ENCODE peak calls at places on chromosomes 13 and 19, in eight cellular contexts. D, C, K, L, H, Q, X and O are unnamed samples.

GRCh38 chr13:111658150-111659100 is 338.0 kb downstream of the TEX29 start:
- DNase-seq in D (no peak), C (no peak), K (no peak), L (peak), H (no peak), Q (no peak), X (peak), O (no peak)

GRCh38 chr19:588093-588742 is 1.5 kb upstream of the HCN2 start:
- DNase-seq in D (peak), C (peak), K (peak), L (peak), H (peak), Q (peak), X (peak), O (no peak)

GRCh38 chr13:37747071-37747612 is 122.4 kb downstream of the TRPC4 start:
- DNase-seq in D (no peak), C (peak), K (no peak), L (no peak), H (no peak), Q (no peak), X (no peak), O (no peak)

GRCh38 chr13:25886438-25887214 is 165.2 kb downstream of the SHISA2 start:
- DNase-seq in D (no peak), C (peak), K (no peak), L (no peak), H (peak), Q (no peak), X (no peak), O (peak)

GRCh38 chr13:97116754-97117153 is 105.4 kb upstream of the MBNL2 start:
- DNase-seq in D (no peak), C (peak), K (no peak), L (no peak), H (peak), Q (no peak), X (peak), O (peak)

GRCh38 chr19:6396305-6396704 is 3.3 kb upstream of the GTF2F1 start:
- DNase-seq in D (no peak), C (no peak), K (no peak), L (no peak), H (no peak), Q (no peak), X (no peak), O (no peak)

GRCh38 chr19:6802336-6803035 is 30.0 kb downstream of the VAV1 start:
- DNase-seq in D (peak), C (no peak), K (peak), L (no peak), H (peak), Q (peak), X (no peak), O (no peak)

GRCh38 chr13:41458187-41458938 is 1.0 kb downstream of the RGCC start:
- DNase-seq in D (peak), C (peak), K (no peak), L (no peak), H (peak), Q (peak), X (no peak), O (no peak)

GRCh38 chr19:48872884-48873475 is 759 bp downstream of the PPP1R15A start:
- DNase-seq in D (peak), C (peak), K (peak), L (peak), H (peak), Q (peak), X (peak), O (peak)

GRCh38 chr19:41416194-41416674 is 10.9 kb downstream of the B3GNT8 start:
- DNase-seq in D (no peak), C (no peak), K (no peak), L (peak), H (no peak), Q (no peak), X (peak), O (no peak)

GRCh38 chr13:29858231-29858630 is 7.8 kb upstream of the UBL3 start:
- DNase-seq in D (no peak), C (no peak), K (no peak), L (no peak), H (no peak), Q (no peak), X (no peak), O (no peak)

GRCh38 chr13:41029629-41030028 is 10.5 kb upstream of the ELF1 start:
- DNase-seq in D (peak), C (no peak), K (no peak), L (no peak), H (peak), Q (no peak), X (no peak), O (no peak)

GRCh38 chr19:7663711-7664110 is 5.1 kb upstream of the RETN start:
- DNase-seq in D (no peak), C (no peak), K (no peak), L (no peak), H (no peak), Q (no peak), X (no peak), O (no peak)

GRCh38 chr13:107367258-107367657 is 799.3 kb upstream of the ARGLU1 start:
- DNase-seq in D (no peak), C (peak), K (no peak), L (no peak), H (no peak), Q (no peak), X (no peak), O (peak)

GRCh38 chr19:45162464-45163143 is 1.8 kb upstream of the NKPD1 start:
- DNase-seq in D (no peak), C (no peak), K (no peak), L (no peak), H (no peak), Q (no peak), X (no peak), O (no peak)

GRCh38 chr13:35388979-35389378 is 87.5 kb downstream of the MAB21L1 start:
- DNase-seq in D (no peak), C (peak), K (no peak), L (no peak), H (no peak), Q (no peak), X (no peak), O (no peak)

GRCh38 chr13:95073826-95074345 is 227.4 kb downstream of the ABCC4 start:
- DNase-seq in D (no peak), C (peak), K (no peak), L (no peak), H (no peak), Q (no peak), X (no peak), O (no peak)

GRCh38 chr13:99694251-99694650 is 193.0 kb downstream of the TM9SF2 start:
- DNase-seq in D (no peak), C (no peak), K (no peak), L (no peak), H (no peak), Q (no peak), X (no peak), O (no peak)

GRCh38 chr13:46617885-46618284 is 64.9 kb downstream of the LRCH1 start:
- DNase-seq in D (no peak), C (no peak), K (no peak), L (no peak), H (no peak), Q (no peak), X (no peak), O (no peak)

GRCh38 chr13:37070145-37070695 is 10.7 kb upstream of the SUPT20H start:
- DNase-seq in D (no peak), C (no peak), K (no peak), L (no peak), H (no peak), Q (no peak), X (no peak), O (no peak)

GRCh38 chr13:87769445-87769844 is 98.3 kb downstream of the SLITRK5 start:
- DNase-seq in D (no peak), C (no peak), K (no peak), L (no peak), H (no peak), Q (no peak), X (no peak), O (no peak)

GRCh38 chr13:80339578-80339840 is 1.4 kb downstream of the SPRY2 start:
- DNase-seq in D (no peak), C (peak), K (no peak), L (no peak), H (no peak), Q (no peak), X (no peak), O (peak)

GRCh38 chr13:27489456-27489855 is 39.1 kb upstream of the MTIF3 start:
- DNase-seq in D (no peak), C (no peak), K (no peak), L (no peak), H (no peak), Q (no peak), X (no peak), O (no peak)

GRCh38 chr19:43618921-43619261 is 538 bp downstream of the ZNF428 start:
- DNase-seq in D (peak), C (no peak), K (peak), L (no peak), H (peak), Q (peak), X (peak), O (peak)